ENCODE peak calls at places on chromosomes 6 and 20, in eight cellular contexts. One of them, this sample, is unnamed.

GRCh38 chr6:107344383-107344782 is 115.0 kb downstream of the PDSS2 start:
- DNase-seq in activated CD4-positive, alpha-beta T cell treated with anti-CD3 and anti-CD28 coated beads, Interleukin-2, amount 50 U/mL, for 1 hour: no peak
- DNase-seq in IMR-90: no peak
- DNase-seq in NCI-H1694 treated with DMSO at 0.1 percent for 48 hours: no peak
- DNase-seq in fibroblast of pulmonary artery: no peak
- DNase-seq in activated T-helper 1 cell treated with anti-CD3 and anti-CD28 coated beads, Interleukin-2, amount 50 U/mL, for 16 hours: no peak
- DNase-seq in GM13976: no peak
- DNase-seq in activated T-helper 2 cell treated with anti-CD3 and anti-CD28 coated beads, Interferon-gamma antibody, Interleukin-2, Interleukin-4, amounts not matched to agents 10 μg/mL and 5 μg/mL and 100 μg/mL, durations not matched to agents 14 hours and 24 hours and 36 hours: no peak
- DNase-seq in this sample: no peak

GRCh38 chr20:60804240-60804917 is 447.7 kb upstream of the CDH4 start:
- DNase-seq in IMR-90: no peak
- DNase-seq in fibroblast of pulmonary artery: no peak
- DNase-seq in GM13976: no peak
- DNase-seq in NCI-H1694 treated with DMSO at 0.1 percent for 48 hours: no peak
- DNase-seq in activated CD4-positive, alpha-beta T cell treated with anti-CD3 and anti-CD28 coated beads, Interleukin-2, amount 50 U/mL, for 1 hour: no peak
- DNase-seq in activated T-helper 2 cell treated with anti-CD3 and anti-CD28 coated beads, Interferon-gamma antibody, Interleukin-2, Interleukin-4, amounts not matched to agents 10 μg/mL and 5 μg/mL and 100 μg/mL, durations not matched to agents 14 hours and 24 hours and 36 hours: no peak
- DNase-seq in activated T-helper 1 cell treated with anti-CD3 and anti-CD28 coated beads, Interleukin-2, amount 50 U/mL, for 16 hours: no peak
- DNase-seq in this sample: no peak

GRCh38 chr6:22362361-22362760 is 65.5 kb upstream of the PRL start:
- DNase-seq in fibroblast of pulmonary artery: no peak
- DNase-seq in activated T-helper 1 cell treated with anti-CD3 and anti-CD28 coated beads, Interleukin-2, amount 50 U/mL, for 16 hours: no peak
- DNase-seq in activated T-helper 2 cell treated with anti-CD3 and anti-CD28 coated beads, Interferon-gamma antibody, Interleukin-2, Interleukin-4, amounts not matched to agents 10 μg/mL and 5 μg/mL and 100 μg/mL, durations not matched to agents 14 hours and 24 hours and 36 hours: no peak
- DNase-seq in NCI-H1694 treated with DMSO at 0.1 percent for 48 hours: no peak
- DNase-seq in IMR-90: no peak
- DNase-seq in GM13976: no peak
- DNase-seq in activated CD4-positive, alpha-beta T cell treated with anti-CD3 and anti-CD28 coated beads, Interleukin-2, amount 50 U/mL, for 1 hour: no peak
- DNase-seq in this sample: no peak

GRCh38 chr20:38894091-38894847 is 31.9 kb upstream of the FAM83D start:
- DNase-seq in NCI-H1694 treated with DMSO at 0.1 percent for 48 hours: peak
- DNase-seq in activated T-helper 2 cell treated with anti-CD3 and anti-CD28 coated beads, Interferon-gamma antibody, Interleukin-2, Interleukin-4, amounts not matched to agents 10 μg/mL and 5 μg/mL and 100 μg/mL, durations not matched to agents 14 hours and 24 hours and 36 hours: no peak
- DNase-seq in fibroblast of pulmonary artery: no peak
- DNase-seq in activated CD4-positive, alpha-beta T cell treated with anti-CD3 and anti-CD28 coated beads, Interleukin-2, amount 50 U/mL, for 1 hour: no peak
- DNase-seq in IMR-90: no peak
- DNase-seq in GM13976: peak
- DNase-seq in activated T-helper 1 cell treated with anti-CD3 and anti-CD28 coated beads, Interleukin-2, amount 50 U/mL, for 16 hours: no peak
- DNase-seq in this sample: no peak

GRCh38 chr20:10524034-10524476 is 89.0 kb downstream of the SLX4IP start:
- DNase-seq in fibroblast of pulmonary artery: peak
- DNase-seq in NCI-H1694 treated with DMSO at 0.1 percent for 48 hours: no peak
- DNase-seq in activated CD4-positive, alpha-beta T cell treated with anti-CD3 and anti-CD28 coated beads, Interleukin-2, amount 50 U/mL, for 1 hour: no peak
- DNase-seq in IMR-90: peak
- DNase-seq in GM13976: no peak
- DNase-seq in activated T-helper 2 cell treated with anti-CD3 and anti-CD28 coated beads, Interferon-gamma antibody, Interleukin-2, Interleukin-4, amounts not matched to agents 10 μg/mL and 5 μg/mL and 100 μg/mL, durations not matched to agents 14 hours and 24 hours and 36 hours: no peak
- DNase-seq in activated T-helper 1 cell treated with anti-CD3 and anti-CD28 coated beads, Interleukin-2, amount 50 U/mL, for 16 hours: no peak
- DNase-seq in this sample: no peak

GRCh38 chr6:100420711-100421110 is 44.0 kb downstream of the SIM1 start:
- DNase-seq in fibroblast of pulmonary artery: no peak
- DNase-seq in IMR-90: no peak
- DNase-seq in activated T-helper 1 cell treated with anti-CD3 and anti-CD28 coated beads, Interleukin-2, amount 50 U/mL, for 16 hours: no peak
- DNase-seq in activated CD4-positive, alpha-beta T cell treated with anti-CD3 and anti-CD28 coated beads, Interleukin-2, amount 50 U/mL, for 1 hour: no peak
- DNase-seq in NCI-H1694 treated with DMSO at 0.1 percent for 48 hours: no peak
- DNase-seq in GM13976: no peak
- DNase-seq in activated T-helper 2 cell treated with anti-CD3 and anti-CD28 coated beads, Interferon-gamma antibody, Interleukin-2, Interleukin-4, amounts not matched to agents 10 μg/mL and 5 μg/mL and 100 μg/mL, durations not matched to agents 14 hours and 24 hours and 36 hours: no peak
- DNase-seq in this sample: no peak

GRCh38 chr20:41150664-41151063 is 13.3 kb downstream of the PLCG1 start:
- DNase-seq in activated T-helper 2 cell treated with anti-CD3 and anti-CD28 coated beads, Interferon-gamma antibody, Interleukin-2, Interleukin-4, amounts not matched to agents 10 μg/mL and 5 μg/mL and 100 μg/mL, durations not matched to agents 14 hours and 24 hours and 36 hours: no peak
- DNase-seq in NCI-H1694 treated with DMSO at 0.1 percent for 48 hours: no peak
- DNase-seq in IMR-90: peak
- DNase-seq in activated T-helper 1 cell treated with anti-CD3 and anti-CD28 coated beads, Interleukin-2, amount 50 U/mL, for 16 hours: no peak
- DNase-seq in fibroblast of pulmonary artery: no peak
- DNase-seq in GM13976: no peak
- DNase-seq in activated CD4-positive, alpha-beta T cell treated with anti-CD3 and anti-CD28 coated beads, Interleukin-2, amount 50 U/mL, for 1 hour: no peak
- DNase-seq in this sample: no peak

GRCh38 chr6:48714286-48715049 is 603.5 kb upstream of the PTCHD4 start:
- DNase-seq in NCI-H1694 treated with DMSO at 0.1 percent for 48 hours: no peak
- DNase-seq in fibroblast of pulmonary artery: no peak
- DNase-seq in GM13976: no peak
- DNase-seq in activated T-helper 2 cell treated with anti-CD3 and anti-CD28 coated beads, Interferon-gamma antibody, Interleukin-2, Interleukin-4, amounts not matched to agents 10 μg/mL and 5 μg/mL and 100 μg/mL, durations not matched to agents 14 hours and 24 hours and 36 hours: no peak
- DNase-seq in activated T-helper 1 cell treated with anti-CD3 and anti-CD28 coated beads, Interleukin-2, amount 50 U/mL, for 16 hours: no peak
- DNase-seq in IMR-90: no peak
- DNase-seq in activated CD4-positive, alpha-beta T cell treated with anti-CD3 and anti-CD28 coated beads, Interleukin-2, amount 50 U/mL, for 1 hour: no peak
- DNase-seq in this sample: no peak

GRCh38 chr20:49477200-49477599 is 5.3 kb downstream of the KCNB1 start:
- DNase-seq in activated CD4-positive, alpha-beta T cell treated with anti-CD3 and anti-CD28 coated beads, Interleukin-2, amount 50 U/mL, for 1 hour: no peak
- DNase-seq in GM13976: no peak
- DNase-seq in fibroblast of pulmonary artery: no peak
- DNase-seq in activated T-helper 2 cell treated with anti-CD3 and anti-CD28 coated beads, Interferon-gamma antibody, Interleukin-2, Interleukin-4, amounts not matched to agents 10 μg/mL and 5 μg/mL and 100 μg/mL, durations not matched to agents 14 hours and 24 hours and 36 hours: no peak
- DNase-seq in activated T-helper 1 cell treated with anti-CD3 and anti-CD28 coated beads, Interleukin-2, amount 50 U/mL, for 16 hours: no peak
- DNase-seq in NCI-H1694 treated with DMSO at 0.1 percent for 48 hours: no peak
- DNase-seq in IMR-90: no peak
- DNase-seq in this sample: no peak

GRCh38 chr20:20887593-20888272 is 175.3 kb upstream of the RALGAPA2 start:
- DNase-seq in activated T-helper 1 cell treated with anti-CD3 and anti-CD28 coated beads, Interleukin-2, amount 50 U/mL, for 16 hours: no peak
- DNase-seq in NCI-H1694 treated with DMSO at 0.1 percent for 48 hours: no peak
- DNase-seq in IMR-90: no peak
- DNase-seq in GM13976: no peak
- DNase-seq in activated CD4-positive, alpha-beta T cell treated with anti-CD3 and anti-CD28 coated beads, Interleukin-2, amount 50 U/mL, for 1 hour: no peak
- DNase-seq in activated T-helper 2 cell treated with anti-CD3 and anti-CD28 coated beads, Interferon-gamma antibody, Interleukin-2, Interleukin-4, amounts not matched to agents 10 μg/mL and 5 μg/mL and 100 μg/mL, durations not matched to agents 14 hours and 24 hours and 36 hours: no peak
- DNase-seq in fibroblast of pulmonary artery: no peak
- DNase-seq in this sample: no peak

GRCh38 chr20:63659370-63659769 is 1.3 kb downstream of the RTEL1 start:
- DNase-seq in activated CD4-positive, alpha-beta T cell treated with anti-CD3 and anti-CD28 coated beads, Interleukin-2, amount 50 U/mL, for 1 hour: no peak
- DNase-seq in activated T-helper 2 cell treated with anti-CD3 and anti-CD28 coated beads, Interferon-gamma antibody, Interleukin-2, Interleukin-4, amounts not matched to agents 10 μg/mL and 5 μg/mL and 100 μg/mL, durations not matched to agents 14 hours and 24 hours and 36 hours: no peak
- DNase-seq in IMR-90: no peak
- DNase-seq in NCI-H1694 treated with DMSO at 0.1 percent for 48 hours: no peak
- DNase-seq in GM13976: no peak
- DNase-seq in activated T-helper 1 cell treated with anti-CD3 and anti-CD28 coated beads, Interleukin-2, amount 50 U/mL, for 16 hours: no peak
- DNase-seq in fibroblast of pulmonary artery: no peak
- DNase-seq in this sample: no peak

GRCh38 chr6:98041921-98042320 is 758.9 kb upstream of the MMS22L start:
- DNase-seq in activated CD4-positive, alpha-beta T cell treated with anti-CD3 and anti-CD28 coated beads, Interleukin-2, amount 50 U/mL, for 1 hour: no peak
- DNase-seq in IMR-90: no peak
- DNase-seq in NCI-H1694 treated with DMSO at 0.1 percent for 48 hours: no peak
- DNase-seq in activated T-helper 1 cell treated with anti-CD3 and anti-CD28 coated beads, Interleukin-2, amount 50 U/mL, for 16 hours: no peak
- DNase-seq in fibroblast of pulmonary artery: no peak
- DNase-seq in activated T-helper 2 cell treated with anti-CD3 and anti-CD28 coated beads, Interferon-gamma antibody, Interleukin-2, Interleukin-4, amounts not matched to agents 10 μg/mL and 5 μg/mL and 100 μg/mL, durations not matched to agents 14 hours and 24 hours and 36 hours: no peak
- DNase-seq in GM13976: no peak
- DNase-seq in this sample: no peak

GRCh38 chr20:49284818-49285217 is 7.0 kb upstream of the ZNFX1 start:
- DNase-seq in activated T-helper 2 cell treated with anti-CD3 and anti-CD28 coated beads, Interferon-gamma antibody, Interleukin-2, Interleukin-4, amounts not matched to agents 10 μg/mL and 5 μg/mL and 100 μg/mL, durations not matched to agents 14 hours and 24 hours and 36 hours: no peak
- DNase-seq in IMR-90: no peak
- DNase-seq in activated T-helper 1 cell treated with anti-CD3 and anti-CD28 coated beads, Interleukin-2, amount 50 U/mL, for 16 hours: no peak
- DNase-seq in NCI-H1694 treated with DMSO at 0.1 percent for 48 hours: no peak
- DNase-seq in GM13976: no peak
- DNase-seq in activated CD4-positive, alpha-beta T cell treated with anti-CD3 and anti-CD28 coated beads, Interleukin-2, amount 50 U/mL, for 1 hour: no peak
- DNase-seq in fibroblast of pulmonary artery: no peak
- DNase-seq in this sample: no peak

GRCh38 chr20:9144643-9145042 is 75.8 kb downstream of the PLCB4 start:
- DNase-seq in GM13976: no peak
- DNase-seq in NCI-H1694 treated with DMSO at 0.1 percent for 48 hours: no peak
- DNase-seq in activated CD4-positive, alpha-beta T cell treated with anti-CD3 and anti-CD28 coated beads, Interleukin-2, amount 50 U/mL, for 1 hour: no peak
- DNase-seq in IMR-90: no peak
- DNase-seq in fibroblast of pulmonary artery: no peak
- DNase-seq in activated T-helper 1 cell treated with anti-CD3 and anti-CD28 coated beads, Interleukin-2, amount 50 U/mL, for 16 hours: no peak
- DNase-seq in activated T-helper 2 cell treated with anti-CD3 and anti-CD28 coated beads, Interferon-gamma antibody, Interleukin-2, Interleukin-4, amounts not matched to agents 10 μg/mL and 5 μg/mL and 100 μg/mL, durations not matched to agents 14 hours and 24 hours and 36 hours: no peak
- DNase-seq in this sample: no peak

GRCh38 chr20:10263385-10264165 is 44.9 kb downstream of the SNAP25 start:
- DNase-seq in NCI-H1694 treated with DMSO at 0.1 percent for 48 hours: no peak
- DNase-seq in fibroblast of pulmonary artery: no peak
- DNase-seq in activated T-helper 1 cell treated with anti-CD3 and anti-CD28 coated beads, Interleukin-2, amount 50 U/mL, for 16 hours: no peak
- DNase-seq in activated CD4-positive, alpha-beta T cell treated with anti-CD3 and anti-CD28 coated beads, Interleukin-2, amount 50 U/mL, for 1 hour: no peak
- DNase-seq in activated T-helper 2 cell treated with anti-CD3 and anti-CD28 coated beads, Interferon-gamma antibody, Interleukin-2, Interleukin-4, amounts not matched to agents 10 μg/mL and 5 μg/mL and 100 μg/mL, durations not matched to agents 14 hours and 24 hours and 36 hours: no peak
- DNase-seq in IMR-90: peak
- DNase-seq in GM13976: no peak
- DNase-seq in this sample: no peak